ENCODE peak calls at places on chromosome 4, in seven cellular contexts. L, Y, N, H, G, B and M are unnamed samples. For H3K4me1, the result is how much of the 10 kb centered on the place peaks cover.

GRCh38 chr4:67714248-67714583 is 13.3 kb upstream of the UBA6 start:
- DNase-seq in G (peak), N (no peak), H (no peak), Y (no peak), B (no peak), L (peak), M (no peak)

GRCh38 chr4:130479020-130479419 is 1383.1 kb downstream of the C4orf33 start:
- DNase-seq in N (no peak), Y (no peak), G (no peak), H (no peak), L (no peak), B (peak), M (no peak)

GRCh38 chr4:6066191-6066590 is 48.0 kb upstream of the C4orf50 start:
- DNase-seq in L (no peak), Y (no peak), B (no peak), G (no peak), N (no peak), H (no peak), M (no peak)

GRCh38 chr4:6848717-6849305 is 60.8 kb upstream of the TBC1D14 start:
- DNase-seq in B (no peak), L (no peak), H (no peak), N (no peak), G (peak), Y (no peak), M (no peak)

GRCh38 chr4:14269824-14270223 is 642.3 kb upstream of the BOD1L1 start:
- DNase-seq in H (no peak), G (no peak), L (no peak), Y (no peak), B (no peak), N (no peak), M (no peak)

GRCh38 chr4:125547842-125548241 is 233.1 kb downstream of the FAT4 start:
- DNase-seq in H (no peak), L (peak), N (no peak), B (peak), G (no peak), Y (no peak), M (no peak)

GRCh38 chr4:123661080-123661737 is 264.6 kb downstream of the SPRY1 start:
- DNase-seq in G (no peak), Y (no peak), L (peak), H (no peak), N (peak), B (peak), M (no peak)

GRCh38 chr4:54192811-54193210 is 36.3 kb upstream of the PDGFRA start:
- DNase-seq in H (no peak), L (no peak), Y (no peak), B (no peak), G (no peak), N (no peak), M (no peak)

GRCh38 chr4:150248181-150248580 is 169.9 kb downstream of the DCLK2 start:
- DNase-seq in Y (no peak), N (no peak), L (no peak), H (no peak), G (no peak), B (no peak), M (no peak)

GRCh38 chr4:153497091-153497531 is 31.0 kb downstream of the TMEM131L start:
- DNase-seq in Y (no peak), N (no peak), B (no peak), H (no peak), G (peak), L (peak), M (no peak)

GRCh38 chr4:98481167-98481566 is 177.2 kb downstream of the TSPAN5 start:
- DNase-seq in L (no peak), G (no peak), N (no peak), B (no peak), H (no peak), Y (no peak), M (no peak)

GRCh38 chr4:3790006-3790561 is 23.9 kb downstream of the ADRA2C start:
- DNase-seq in Y (no peak), H (no peak), L (no peak), N (no peak), B (no peak), G (no peak), M (no peak)

GRCh38 chr4:150385606-150386005 is 196.3 kb upstream of the MAB21L2 start:
- DNase-seq in N (no peak), L (peak), H (no peak), G (peak), B (peak), Y (no peak), M (no peak)

GRCh38 chr4:180310616-180311015 is 1932.6 kb upstream of the TENM3 start:
- DNase-seq in Y (no peak), N (no peak), B (no peak), H (no peak), L (no peak), G (no peak), M (no peak)

GRCh38 chr4:156497486-156497885 is 474.1 kb downstream of the PDGFC start:
- DNase-seq in B (no peak), Y (no peak), G (no peak), L (no peak), H (no peak), N (no peak), M (no peak)

GRCh38 chr4:6439120-6439757 is 33.2 kb downstream of the PPP2R2C start:
- DNase-seq in N (no peak), G (no peak), L (no peak), H (no peak), B (no peak), Y (no peak), M (no peak)

GRCh38 chr4:150117629-150118028 is 39.4 kb downstream of the DCLK2 start:
- DNase-seq in Y (no peak), B (no peak), L (no peak), G (no peak), H (no peak), N (no peak), M (no peak)

GRCh38 chr4:10381146-10381545 is 76.1 kb downstream of the ZNF518B start:
- DNase-seq in G (no peak), N (no peak), H (no peak), B (no peak), L (no peak), Y (no peak), M (no peak)

GRCh38 chr4:170012629-170012958 is 13.6 kb downstream of the MFAP3L start:
- DNase-seq in Y (no peak), B (no peak), G (no peak), N (no peak), H (no peak), L (no peak), M (no peak)

GRCh38 chr4:152460488-152460887 is 75.4 kb downstream of the FBXW7 start:
- DNase-seq in N (no peak), G (peak), B (peak), Y (no peak), L (peak), H (no peak), M (no peak)

GRCh38 chr4:6898763-6899162 is 10.9 kb upstream of the TBC1D14 start:
- DNase-seq in B (no peak), H (no peak), Y (no peak), N (no peak), G (no peak), L (no peak), M (no peak)

GRCh38 chr4:6912412-6912811 is 2.8 kb downstream of the TBC1D14 start:
- DNase-seq in G (no peak), L (no peak), H (no peak), B (no peak), Y (no peak), N (no peak), M (no peak)

GRCh38 chr4:87410157-87410556 is 12.2 kb upstream of the NUDT9 start:
- DNase-seq in G (no peak), H (no peak), N (no peak), B (peak), L (no peak), Y (no peak), M (no peak)

GRCh38 chr4:114563536-114564315 is 34.9 kb upstream of the UGT8 start:
- DNase-seq in G (peak), N (no peak), B (no peak), Y (no peak), H (no peak), L (peak), M (no peak)

GRCh38 chr4:39571504-39571903 is 44.3 kb upstream of the UGDH start:
- DNase-seq in G (no peak), N (no peak), Y (no peak), L (no peak), B (no peak), H (no peak), M (no peak)

GRCh38 chr4:5238106-5238505 is 186.8 kb downstream of the STK32B start:
- DNase-seq in Y (no peak), L (no peak), H (no peak), B (no peak), G (no peak), N (no peak), M (no peak)

GRCh38 chr4:8594097-8595038 is 1.8 kb downstream of the CPZ start:
- DNase-seq in H (peak), B (peak), Y (peak), N (peak), L (peak), G (peak), M (no peak)

GRCh38 chr4:98242538-98242937 is 18.6 kb upstream of the RAP1GDS1 start:
- DNase-seq in H (no peak), G (no peak), B (no peak), N (no peak), L (no peak), Y (no peak), M (no peak)

GRCh38 chr4:6730603-6731300 is 14.8 kb downstream of the BLOC1S4 start:
- DNase-seq in B (no peak), Y (no peak), L (peak), N (no peak), G (no peak), H (no peak), M (no peak)

GRCh38 chr4:107278791-107279481 is 242.8 kb upstream of the DKK2 start:
- DNase-seq in N (no peak), G (no peak), L (no peak), B (no peak), Y (no peak), H (no peak), M (no peak)

GRCh38 chr4:48909697-48910096 is 3.1 kb upstream of the OCIAD2 start:
- DNase-seq in B (peak), G (peak), L (peak), Y (peak), N (peak), H (peak), M (peak)

GRCh38 chr4:169351860-169352259 is 81.1 kb upstream of the SH3RF1 start:
- DNase-seq in B (peak), L (no peak), G (no peak), H (peak), N (no peak), Y (peak), M (no peak)

GRCh38 chr4:6307891-6308290 is 38.2 kb downstream of the WFS1 start:
- DNase-seq in N (no peak), H (no peak), Y (no peak), B (no peak), L (no peak), G (no peak), M (no peak)

GRCh38 chr4:69054578-69055200 is 41.6 kb upstream of the UGT2B7 start:
- DNase-seq in H (no peak), N (no peak), G (no peak), B (peak), Y (no peak), L (peak), M (no peak)

GRCh38 chr4:179116011-179116410 is 1673.8 kb upstream of the AGA start:
- DNase-seq in B (peak), N (no peak), H (no peak), G (no peak), Y (no peak), L (no peak), M (no peak)

GRCh38 chr4:15656038-15656470 is 897 bp upstream of the FBXL5 start:
- DNase-seq in B (no peak), N (no peak), Y (peak), G (peak), L (no peak), H (peak), M (no peak)
- H3K4me3 ChIP-seq in B (no peak), N (peak), Y (peak), G (no peak), L (peak), H (no peak), M (peak)

GRCh38 chr4:182085051-182085480 is 158.1 kb upstream of the TENM3 start:
- DNase-seq in G (peak), L (no peak), H (no peak), Y (no peak), B (no peak), N (no peak), M (no peak)
- H3K4me1 ChIP-seq in G (under half), L (under half), H (under half), Y (under half), B (under half), N (under half), M (under half)

GRCh38 chr4:139825523-139826014 is 159.9 kb downstream of the MGST2 start:
- DNase-seq in B (no peak), Y (no peak), G (peak), N (no peak), L (no peak), H (no peak), M (no peak)

GRCh38 chr4:139823746-139824145 is 158.1 kb downstream of the MGST2 start:
- DNase-seq in G (no peak), Y (no peak), L (no peak), B (no peak), H (no peak), N (no peak), M (no peak)

GRCh38 chr4:139822391-139822790 is 156.8 kb downstream of the MGST2 start:
- DNase-seq in N (no peak), H (no peak), G (no peak), B (no peak), L (no peak), Y (no peak), M (no peak)

GRCh38 chr4:139823345-139823744 is 157.7 kb downstream of the MGST2 start:
- DNase-seq in G (no peak), Y (no peak), L (no peak), N (no peak), H (no peak), B (no peak), M (no peak)

GRCh38 chr4:139824882-139825522 is 159.4 kb downstream of the MGST2 start:
- DNase-seq in N (no peak), Y (no peak), H (no peak), G (peak), L (no peak), B (no peak), M (no peak)
- H3K4me3 ChIP-seq in N (no peak), Y (no peak), H (no peak), G (no peak), L (no peak), B (no peak), M (no peak)

DNA sequence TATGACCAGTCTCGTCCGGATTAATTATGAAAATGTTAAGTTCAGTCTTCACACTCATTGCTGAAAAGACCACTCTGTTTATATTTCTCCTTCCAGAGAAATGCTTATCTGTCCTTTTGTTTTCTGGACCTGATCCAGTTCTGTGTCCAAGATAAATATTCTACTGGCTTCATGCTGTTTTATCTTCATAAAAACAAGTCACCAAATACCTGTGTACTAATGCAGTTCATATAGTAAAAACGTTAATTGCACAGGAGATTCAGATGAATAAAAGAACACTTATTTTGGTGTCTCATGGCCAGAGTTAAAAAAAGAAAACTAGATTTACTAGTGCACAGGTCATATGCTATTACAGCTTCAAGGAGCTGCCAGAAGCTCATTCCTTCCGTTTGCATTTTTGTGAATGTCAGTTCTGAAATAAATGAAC is 17.3 kb downstream of the FNIP2 start:
- DNase-seq in G (no peak), Y (no peak), N (no peak), H (no peak), B (peak), L (no peak), M (no peak)
- H3K4me1 ChIP-seq in G (under half), Y (under half), N (under half), H (under half), B (under half), L (under half), M (half or more)

GRCh38 chr4:81650871-81651270 is 179.2 kb upstream of the RASGEF1B start:
- DNase-seq in H (no peak), B (no peak), G (peak), L (peak), N (no peak), Y (no peak), M (no peak)
- H3K4me3 ChIP-seq in H (no peak), B (no peak), G (no peak), L (no peak), N (no peak), Y (no peak), M (no peak)

DNA sequence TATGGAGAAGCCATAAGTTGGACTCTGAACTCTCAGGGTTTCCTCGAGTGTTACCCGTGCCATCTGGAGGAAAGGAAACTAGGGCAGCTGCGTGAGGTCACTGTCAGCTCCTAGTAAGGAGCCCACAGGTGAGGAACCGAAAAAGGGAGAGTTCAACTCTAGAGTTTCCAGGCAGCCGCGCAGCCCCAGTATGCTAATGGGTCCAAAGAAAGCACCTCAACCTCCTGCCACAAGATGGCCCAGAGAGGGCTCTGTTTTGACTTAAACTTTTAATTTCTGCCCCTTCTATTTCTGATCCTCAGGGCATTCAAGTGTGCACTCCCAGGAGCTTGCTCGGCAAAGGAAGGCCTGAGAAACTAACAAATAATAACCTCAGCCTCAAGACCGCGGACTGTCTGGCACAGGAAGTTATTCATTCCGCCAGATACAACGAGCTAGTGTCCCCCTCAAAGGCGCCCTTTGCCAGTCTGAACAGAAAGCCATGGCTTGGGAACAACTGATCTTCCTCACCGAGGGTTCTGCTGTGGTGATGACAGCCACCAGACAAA is 13.9 kb downstream of the SCARB2 start:
- DNase-seq in N (no peak), H (no peak), G (peak), Y (no peak), B (peak), L (no peak), M (no peak)
- H3K4me1 ChIP-seq in N (under half), H (under half), G (under half), Y (under half), B (half or more), L (half or more), M (under half)

GRCh38 chr4:80065601-80066000 is 7.4 kb downstream of the ANTXR2 start:
- DNase-seq in H (no peak), G (no peak), B (no peak), N (no peak), L (no peak), Y (no peak), M (no peak)

GRCh38 chr4:80058740-80059139 is 14.3 kb downstream of the ANTXR2 start:
- DNase-seq in B (peak), G (peak), Y (no peak), N (no peak), L (no peak), H (no peak), M (no peak)

DNA sequence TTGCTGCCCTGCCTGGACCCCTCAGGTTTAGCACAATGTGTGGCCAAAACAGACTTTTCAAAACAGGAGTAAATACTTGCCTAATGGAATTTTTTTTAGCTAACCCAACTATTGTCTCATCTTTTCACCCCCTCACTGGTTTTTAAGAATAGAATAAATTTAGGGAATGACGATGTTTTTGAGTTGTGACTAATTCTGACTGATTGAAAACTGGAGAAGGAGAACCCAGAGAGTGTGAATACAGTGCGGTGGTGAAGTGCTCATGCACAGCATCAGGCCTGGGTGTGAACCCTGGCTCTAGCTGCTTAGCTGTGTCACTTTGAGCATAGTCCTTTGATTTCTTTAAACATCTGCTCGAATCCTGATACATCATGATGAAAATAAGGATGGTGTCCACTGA is 10.5 kb downstream of the ANTXR2 start:
- DNase-seq in Y (no peak), L (no peak), H (no peak), B (no peak), G (no peak), N (no peak), M (no peak)
- H3K4me3 ChIP-seq in Y (no peak), L (no peak), H (no peak), B (no peak), G (no peak), N (no peak), M (no peak)

DNA sequence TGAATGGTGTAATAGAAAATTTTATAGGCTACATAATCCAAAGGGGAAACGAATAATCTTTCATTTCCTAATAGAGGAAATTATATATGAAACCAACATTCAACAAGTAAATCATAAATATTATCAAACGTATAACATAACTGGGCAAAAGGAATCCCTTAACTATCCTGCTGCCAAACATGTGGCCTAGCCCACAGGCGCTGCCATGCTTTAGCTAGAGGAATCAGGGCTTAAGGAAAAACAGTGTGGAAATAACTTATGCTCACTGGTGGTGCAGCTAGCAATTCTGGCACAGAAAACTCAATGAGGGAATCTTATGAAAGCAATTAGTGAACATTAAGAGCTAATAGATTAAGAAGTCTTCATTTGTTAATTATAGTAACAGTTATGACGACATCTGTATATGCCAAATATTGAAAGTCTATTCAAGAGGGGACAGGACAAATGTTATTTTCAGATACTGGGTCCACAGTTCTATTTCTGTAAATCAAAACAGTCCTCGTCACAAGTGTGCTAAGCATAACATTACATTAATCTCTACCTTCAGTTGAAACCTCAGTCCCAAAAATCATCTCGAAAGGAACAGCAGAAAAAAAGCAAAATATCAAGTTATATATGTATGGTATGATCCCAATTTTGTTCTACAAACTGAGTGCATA is 70.5 kb downstream of the APBB2 start:
- DNase-seq in B (peak), L (no peak), Y (no peak), G (no peak), N (no peak), H (no peak), M (no peak)
- H3K4me1 ChIP-seq in B (under half), L (under half), Y (under half), G (under half), N (under half), H (under half), M (half or more)